ENCODE peak calls at places on chromosomes 7 and 10, in six cellular contexts. V is cardiac muscle cell, J is Panc1, F is AG10803, M is astrocyte of the spinal cord, G is K562. L is an unnamed sample.

GRCh38 chr10:116742367-116743265 is at the start of gene HSPA12A:
- DNase-seq in V (peak; percentile 88), J (no peak), F (peak; percentile 78), M (peak; percentile 69), G (peak; percentile 65), L (peak; percentile 87)

GRCh38 chr10:14146005-14146404 is 184.7 kb downstream of the FRMD4A start:
- DNase-seq in V (peak; percentile 56), J (no peak), F (peak; percentile 81), M (peak; percentile 23), G (no peak), L (no peak)

GRCh38 chr10:9010093-9010492 is 955.6 kb downstream of the GATA3 start:
- DNase-seq in V (no peak), J (no peak), F (no peak), M (no peak), G (no peak), L (no peak)

GRCh38 chr7:150784120-150784736 is 15.9 kb downstream of the TMEM176B start:
- DNase-seq in V (no peak), J (no peak), F (no peak), M (no peak), G (no peak), L (peak; percentile 53)

GRCh38 chr10:123475466-123475865 is 190.7 kb upstream of the GPR26 start:
- DNase-seq in V (no peak), J (no peak), F (no peak), M (no peak), G (peak; percentile 1), L (no peak)

GRCh38 chr10:84340187-84340586 is 11.8 kb downstream of the CCSER2 start:
- DNase-seq in V (no peak), J (no peak), F (no peak), M (no peak), G (no peak), L (no peak)

GRCh38 chr10:70587045-70587658 is 15.4 kb downstream of the PRF1 start:
- DNase-seq in V (no peak), J (no peak), F (no peak), M (no peak), G (no peak), L (no peak)

GRCh38 chr7:117169907-117170306 is 153.0 kb downstream of the WNT2 start:
- DNase-seq in V (no peak), J (no peak), F (no peak), M (peak; percentile 47), G (no peak), L (no peak)

GRCh38 chr7:130278892-130279690 is 12.4 kb downstream of the CPA2 start:
- DNase-seq in V (peak; percentile 97), J (no peak), F (peak; percentile 82), M (peak; percentile 82), G (no peak), L (no peak)

GRCh38 chr10:3774018-3774813 is 10.8 kb downstream of the KLF6 start:
- DNase-seq in V (peak; percentile 31), J (peak; percentile 72), F (no peak), M (peak; percentile 88), G (no peak), L (no peak)

GRCh38 chr10:59877191-59877671 is 29.1 kb downstream of the CCDC6 start:
- DNase-seq in V (peak; percentile 28), J (no peak), F (peak; percentile 41), M (peak; percentile 60), G (no peak), L (no peak)

GRCh38 chr10:6072215-6072941 is 10.2 kb upstream of the IL2RA start:
- DNase-seq in V (no peak), J (no peak), F (no peak), M (no peak), G (no peak), L (no peak)

GRCh38 chr10:693506-693905 is 4.0 kb upstream of the DIP2C start:
- DNase-seq in V (peak; percentile 15), J (no peak), F (peak; percentile 33), M (no peak), G (no peak), L (no peak)

GRCh38 chr7:100708395-100708794 is 2.5 kb downstream of the POP7 start:
- DNase-seq in V (no peak), J (no peak), F (no peak), M (no peak), G (no peak), L (no peak)

GRCh38 chr7:67918158-67918557 is 921.5 kb downstream of the TYW1 start:
- DNase-seq in V (no peak), J (no peak), F (no peak), M (no peak), G (peak; percentile 34), L (no peak)

GRCh38 chr7:6093375-6093774 is 62.2 kb downstream of the ANKRD61 start:
- DNase-seq in V (no peak), J (no peak), F (no peak), M (no peak), G (no peak), L (no peak)

GRCh38 chr7:103009466-103010219 is 65.0 kb downstream of the FBXL13 start:
- DNase-seq in V (no peak), J (no peak), F (no peak), M (no peak), G (no peak), L (no peak)

GRCh38 chr10:49598986-49599385 is 11.1 kb upstream of the SLC18A3 start:
- DNase-seq in V (no peak), J (no peak), F (no peak), M (no peak), G (no peak), L (no peak)

GRCh38 chr7:137968890-137969289 is 33.0 kb downstream of the CREB3L2 start:
- DNase-seq in V (no peak), J (no peak), F (peak; percentile 51), M (no peak), G (no peak), L (no peak)

GRCh38 chr10:117139581-117140524 is 1.8 kb upstream of the VAX1 start:
- DNase-seq in V (no peak), J (no peak), F (no peak), M (no peak), G (no peak), L (no peak)

GRCh38 chr7:135414850-135415439 is 95.0 kb downstream of the CNOT4 start:
- DNase-seq in V (peak; percentile 73), J (peak; percentile 45), F (peak; percentile 66), M (peak; percentile 55), G (peak; percentile 88), L (no peak)

GRCh38 chr7:85823379-85823778 is 636.5 kb upstream of the SEMA3D start:
- DNase-seq in V (no peak), J (no peak), F (peak; percentile 56), M (peak; percentile 25), G (no peak), L (no peak)

GRCh38 chr10:118161434-118161833 is 114.7 kb upstream of the RAB11FIP2 start:
- DNase-seq in V (no peak), J (no peak), F (no peak), M (no peak), G (no peak), L (no peak)

GRCh38 chr7:28347462-28347861 is 64.9 kb upstream of the CREB5 start:
- DNase-seq in V (peak; percentile 52), J (no peak), F (peak; percentile 92), M (no peak), G (no peak), L (no peak)

GRCh38 chr7:64879097-64879730 is 23.9 kb upstream of the ZNF273 start:
- DNase-seq in V (no peak), J (no peak), F (no peak), M (no peak), G (no peak), L (peak; percentile 38)

GRCh38 chr10:118343115-118343514 is 991 bp upstream of the FAM204A start:
- DNase-seq in V (peak; percentile 12), J (no peak), F (peak; percentile 37), M (peak; percentile 1), G (no peak), L (no peak)

GRCh38 chr10:47048533-47048905 is 137.3 kb downstream of the PTPN20 start:
- DNase-seq in V (peak; percentile 51), J (no peak), F (peak; percentile 13), M (no peak), G (peak; percentile 10), L (no peak)

DNA sequence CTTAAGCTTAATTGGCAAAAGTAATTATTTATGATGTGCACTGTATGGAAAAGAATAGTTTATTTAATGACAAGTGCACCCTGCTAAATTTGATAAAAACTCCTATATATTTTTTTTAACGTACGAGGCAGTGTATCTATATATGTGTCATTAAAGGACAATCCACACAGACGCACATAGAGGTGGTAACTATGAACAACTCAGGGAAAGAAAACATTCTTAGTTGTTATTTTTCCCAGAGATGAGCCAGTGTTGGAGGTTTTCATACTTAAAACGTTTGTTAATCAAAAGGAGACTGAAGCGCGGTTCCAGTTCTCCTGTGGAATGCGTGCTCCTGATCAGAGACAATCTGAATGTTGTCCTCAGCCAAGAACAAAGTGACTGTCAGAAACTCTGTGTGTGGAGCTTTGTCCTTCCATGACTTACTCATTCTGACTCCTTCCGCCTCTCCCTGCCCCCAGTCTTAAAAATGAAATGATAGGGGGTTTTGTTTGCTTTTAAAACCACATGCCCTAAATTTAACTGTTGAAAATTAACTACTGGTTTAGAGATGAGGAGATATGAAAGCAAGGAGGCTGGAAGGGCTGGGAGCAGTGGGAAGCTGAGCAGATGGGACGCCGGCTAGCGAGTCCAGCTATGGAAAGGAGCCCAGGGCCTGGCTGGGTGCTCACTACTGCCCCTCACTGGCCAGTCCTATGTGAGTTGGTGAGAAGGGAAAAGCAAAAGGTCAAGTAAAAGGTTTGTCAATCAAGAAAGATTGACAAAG is 99.6 kb downstream of the SVIL start:
- DNase-seq in V (peak; percentile 83), J (peak; percentile 22), F (peak; percentile 83), M (peak; percentile 92), G (peak; percentile 42), L (peak; percentile 73)
- H3K4me3 ChIP-seq in V (no peak overlapping the region), J (no peak overlapping the region), F (peak overlapping the region; percentile 30), M (no peak overlapping the region), G (no peak overlapping the region), L (no peak overlapping the region)

GRCh38 chr7:98993024-98993897 is 114.9 kb downstream of the TRRAP start:
- DNase-seq in V (no peak), J (no peak), F (no peak), M (no peak), G (peak; percentile 7), L (no peak)
- TF ChIP-seq CTCF in V (no peak), J (no peak), F (no peak), M (no peak), G (peak; percentile 18), L (no peak)

GRCh38 chr10:20274580-20274979 is 458.3 kb downstream of the PLXDC2 start:
- DNase-seq in V (peak; percentile 19), J (no peak), F (no peak), M (no peak), G (no peak), L (no peak)
- H3K4me3 ChIP-seq in V (no peak overlapping the region), J (no peak overlapping the region), F (no peak overlapping the region), M (no peak overlapping the region), G (no peak overlapping the region), L (no peak overlapping the region)

DNA sequence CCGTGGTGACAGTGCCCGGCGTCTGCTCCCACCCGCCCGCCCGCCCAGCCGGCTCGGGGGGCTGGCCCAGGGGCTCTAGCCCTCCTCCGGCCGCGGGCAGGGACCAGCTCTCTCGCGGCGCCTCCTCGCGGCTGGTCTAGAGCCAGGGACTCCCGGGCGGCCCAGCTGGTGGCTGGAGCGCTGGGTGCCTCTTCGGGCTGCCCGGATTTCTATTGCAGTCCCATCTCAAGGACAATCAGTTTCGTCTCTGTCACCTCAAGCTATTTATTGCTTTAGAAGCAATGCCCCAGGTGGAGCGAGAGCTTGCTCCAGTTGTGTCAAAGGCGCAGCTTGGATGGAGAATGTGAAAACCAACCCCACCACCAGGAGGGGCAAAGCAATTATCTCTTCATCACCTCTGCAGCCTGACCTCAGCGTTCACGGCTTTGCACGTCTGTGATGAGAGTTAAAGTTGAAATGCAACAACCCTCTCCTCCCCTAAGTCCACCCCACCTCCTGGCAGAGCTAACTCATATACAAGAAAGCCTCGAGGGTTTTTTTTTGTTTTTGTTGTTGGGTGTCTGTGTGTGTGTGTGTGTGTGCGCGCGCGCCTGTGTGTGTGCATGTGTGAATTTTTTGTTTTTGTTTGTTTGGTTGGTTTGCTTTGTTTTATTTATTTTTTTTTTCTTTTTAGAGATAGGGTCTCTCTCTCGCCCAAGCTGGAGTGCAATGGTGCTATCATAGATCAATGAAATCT is at the start of gene ITGA8:
- DNase-seq in V (peak; percentile 39), J (no peak), F (peak; percentile 33), M (peak; percentile 48), G (no peak), L (no peak)
- TF ChIP-seq CTCF in V (peak; percentile 61), J (peak; percentile 37), F (peak; percentile 62), M (peak; percentile 54), G (no peak), L (no peak)

L was measured in right atrium auricular region.